ENCODE peak calls at places on chromosomes 5 and 9, in ten cellular contexts. Q is cardiac fibroblast, M is RWPE1, B is left ventricle myocardium inferior, N is brain microvascular endothelial cell, O is PC-3, L is endothelial cell of umbilical vein, C is heart left ventricle, T is stomach, S is endodermal cell. J is an unnamed sample.

GRCh38 chr9:111957856-111958631 is 61.4 kb downstream of the UGCG start:
- DNase-seq in Q (peak; percentile 100), M (peak; percentile 96), B (no peak), N (peak; percentile 97), O (peak; percentile 88), L (peak; percentile 96), C (no peak), T (no peak), S (no peak), J (no peak)

GRCh38 chr5:73722224-73722623 is 96.2 kb downstream of the ARHGEF28 start:
- DNase-seq in Q (peak; percentile 28), M (no peak), B (no peak), N (no peak), O (no peak), L (no peak), C (no peak), T (no peak), S (no peak), J (no peak)

GRCh38 chr5:55344392-55344992 is 36.7 kb downstream of the MTREX start:
- DNase-seq in Q (peak; percentile 83), M (peak; percentile 46), B (peak; percentile 34), N (peak; percentile 87), O (peak; percentile 68), L (peak; percentile 86), C (peak; percentile 42), T (peak; percentile 66), S (peak; percentile 85), J (peak; percentile 36)

GRCh38 chr9:137192448-137192780 is 3.9 kb downstream of the SSNA1 start:
- DNase-seq in Q (no peak), M (no peak), B (no peak), N (no peak), O (no peak), L (no peak), C (no peak), T (no peak), S (no peak), J (no peak)

GRCh38 chr9:137339606-137340462 is 37.8 kb upstream of the NRARP start:
- DNase-seq in Q (peak; percentile 53), M (no peak), B (no peak), N (peak; percentile 21), O (no peak), L (peak; percentile 39), C (no peak), T (peak; percentile 8), S (no peak), J (no peak)

GRCh38 chr5:55232194-55232984 is 1.0 kb downstream of the CCNO start:
- DNase-seq in Q (no peak), M (peak; percentile 81), B (peak; percentile 16), N (no peak), O (peak; percentile 61), L (peak; percentile 24), C (no peak), T (peak; percentile 54), S (peak; percentile 84), J (no peak)

GRCh38 chr5:92909545-92909962 is 671.5 kb downstream of the NR2F1-AS1 start:
- DNase-seq in Q (no peak), M (no peak), B (no peak), N (peak; percentile 36), O (peak; percentile 29), L (peak; percentile 53), C (no peak), T (no peak), S (peak; percentile 81), J (no peak)

GRCh38 chr5:139685886-139686285 is 37.7 kb downstream of the CXXC5 start:
- DNase-seq in Q (no peak), M (no peak), B (no peak), N (no peak), O (no peak), L (no peak), C (no peak), T (no peak), S (no peak), J (no peak)

GRCh38 chr5:14445581-14446290 is 135.9 kb upstream of the OTULINL start:
- DNase-seq in Q (peak; percentile 60), M (no peak), B (no peak), N (peak; percentile 48), O (no peak), L (peak; percentile 87), C (no peak), T (no peak), S (peak; percentile 88), J (no peak)

GRCh38 chr9:37301369-37302172 is 120.9 kb upstream of the GRHPR start:
- DNase-seq in Q (no peak), M (no peak), B (no peak), N (no peak), O (no peak), L (no peak), C (no peak), T (no peak), S (no peak), J (no peak)

GRCh38 chr9:97321681-97322080 is 14.2 kb downstream of the CCDC180 start:
- DNase-seq in Q (no peak), M (no peak), B (no peak), N (no peak), O (no peak), L (no peak), C (no peak), T (no peak), S (no peak), J (no peak)

GRCh38 chr9:137156567-137157375 is 13.1 kb downstream of the LRRC26 start:
- DNase-seq in Q (peak; percentile 58), M (peak; percentile 84), B (peak; percentile 30), N (peak; percentile 4), O (peak; percentile 39), L (peak; percentile 21), C (no peak), T (peak; percentile 46), S (peak; percentile 82), J (peak; percentile 33)

GRCh38 chr5:56311306-56311904 is 78.3 kb upstream of the ANKRD55 start:
- DNase-seq in Q (no peak), M (no peak), B (no peak), N (no peak), O (no peak), L (no peak), C (no peak), T (no peak), S (no peak), J (no peak)

GRCh38 chr9:110638381-110638954 is 30.1 kb upstream of the MUSK start:
- DNase-seq in Q (peak; percentile 76), M (peak; percentile 39), B (no peak), N (no peak), O (peak; percentile 64), L (peak; percentile 50), C (no peak), T (no peak), S (no peak), J (no peak)
- TF ChIP-seq CTCF in Q (peak; percentile 37), M (peak; percentile 74), B (peak; percentile 56), N (peak; percentile 28), O (peak; percentile 59), L (peak; percentile 9), C (peak; percentile 29), T (peak; percentile 9), S (peak; percentile 62), J (no peak)

DNA sequence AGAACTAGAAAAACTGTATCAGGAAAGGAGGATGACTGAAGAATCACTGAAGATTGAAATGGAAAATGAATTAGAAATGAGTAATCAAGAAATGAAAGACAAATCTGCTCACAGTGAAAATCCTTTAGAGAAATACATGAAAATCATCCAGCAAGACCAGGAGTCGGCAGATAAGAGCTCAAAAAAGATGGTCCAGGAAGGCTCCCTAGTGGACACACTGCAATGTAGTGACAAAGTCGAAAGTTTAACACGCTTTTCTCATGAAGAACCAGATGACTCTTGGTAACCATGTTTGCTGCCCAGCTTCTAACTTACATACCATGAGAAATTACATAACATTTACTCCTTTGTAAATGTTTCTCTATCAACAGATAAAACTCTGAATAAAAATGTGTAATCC is 37.1 kb downstream of the CPLANE1 start:
- DNase-seq in Q (no peak), M (no peak), B (no peak), N (no peak), O (peak; percentile 11), L (no peak), C (no peak), T (no peak), S (no peak), J (no peak)
- TF ChIP-seq CTCF in Q (no peak), M (no peak), B (no peak), N (no peak), O (no peak), L (no peak), C (no peak), T (no peak), S (peak; percentile 47), J (no peak)

GRCh38 chr5:94249430-94249829 is 369.0 kb downstream of the KIAA0825 start:
- DNase-seq in Q (no peak), M (no peak), B (no peak), N (no peak), O (no peak), L (no peak), C (no peak), T (no peak), S (peak; percentile 49), J (no peak)

GRCh38 chr5:94248175-94248875 is 370.1 kb downstream of the KIAA0825 start:
- DNase-seq in Q (no peak), M (no peak), B (no peak), N (no peak), O (no peak), L (no peak), C (no peak), T (no peak), S (no peak), J (no peak)

GRCh38 chr5:94254214-94254613 is 364.2 kb downstream of the KIAA0825 start:
- DNase-seq in Q (peak; percentile 22), M (no peak), B (no peak), N (no peak), O (no peak), L (no peak), C (no peak), T (no peak), S (no peak), J (no peak)
- TF ChIP-seq CTCF in Q (no peak), M (no peak), B (no peak), N (no peak), O (peak; percentile 29), L (no peak), C (no peak), T (no peak), S (no peak), J (no peak)

GRCh38 chr5:157564149-157564711 is 11.3 kb downstream of the ADAM19 start:
- DNase-seq in Q (no peak), M (no peak), B (no peak), N (no peak), O (no peak), L (peak; percentile 90), C (peak; percentile 57), T (no peak), S (peak; percentile 31), J (no peak)
- TF ChIP-seq CTCF in Q (no peak), M (no peak), B (peak; percentile 50), N (peak; percentile 24), O (no peak), L (peak; percentile 50), C (peak; percentile 31), T (no peak), S (no peak), J (no peak)

J was measured in natural killer cell.